ENCODE peak calls at places on chromosomes 3 and 15, in four cellular contexts. Z, V, L and X are unnamed samples.

GRCh38 chr3:187064210-187065115 is 74.8 kb downstream of the RPL39L start:
- DNase-seq in L (no peak), Z (no peak), V (no peak), X (no peak)

GRCh38 chr3:176741648-176742047 is 455.6 kb downstream of the TBL1XR1 start:
- DNase-seq in L (peak; percentile 17), V (no peak), Z (no peak), X (no peak)

GRCh38 chr3:10185804-10186762 is 21.4 kb downstream of the IRAK2 start:
- DNase-seq in L (no peak), Z (no peak), V (no peak), X (no peak)

GRCh38 chr3:141407043-141407442 is 38.7 kb downstream of the ZBTB38 start:
- DNase-seq in V (peak; percentile 31), Z (no peak), L (no peak), X (no peak)

GRCh38 chr3:190568036-190568435 is 54.2 kb downstream of the IL1RAP start:
- DNase-seq in Z (no peak), V (no peak), L (no peak), X (no peak)

GRCh38 chr15:84976746-84977345 is 4.8 kb upstream of the PDE8A start:
- DNase-seq in Z (no peak), V (no peak), L (no peak), X (no peak)

GRCh38 chr3:62632510-62633294 is 242.5 kb downstream of the CADPS start:
- DNase-seq in Z (no peak), V (no peak), L (peak; percentile 2), X (no peak)

GRCh38 chr15:95457520-95457919 is 873.0 kb upstream of the NR2F2 start:
- DNase-seq in Z (no peak), L (no peak), V (no peak), X (no peak)

GRCh38 chr3:191357909-191358308 is 27.6 kb upstream of the UTS2B start:
- DNase-seq in L (no peak), V (no peak), Z (no peak), X (no peak)